ENCODE peak calls at places on chromosomes 16 and 17, in four cellular contexts. V is K562, X is hepatocyte, Z is astrocyte of the cerebellum. N is an unnamed sample.

GRCh38 chr16:60001523-60001922 is 1267.4 kb upstream of the GOT2 start:
- DNase-seq in Z (no peak), V (no peak), X (no peak), N (no peak)

GRCh38 chr17:5758651-5759050 is 174.3 kb upstream of the NLRP1 start:
- DNase-seq in X (no peak), V (peak), Z (no peak), N (no peak)

GRCh38 chr16:85306071-85306792 is 194.0 kb upstream of the CIBAR2 start:
- DNase-seq in Z (no peak), V (peak), X (peak), N (peak)

GRCh38 chr16:66167564-66168291 is 198.8 kb upstream of the CDH5 start:
- DNase-seq in V (no peak), X (peak), Z (no peak), N (no peak)

GRCh38 chr17:81918762-81919545 is 978 bp upstream of the SIRT7 start:
- DNase-seq in Z (no peak), X (no peak), V (no peak), N (no peak)

GRCh38 chr17:29115906-29116651 is 64.1 kb downstream of the MYO18A start:
- DNase-seq in V (peak), Z (no peak), X (peak), N (peak)

GRCh38 chr16:86378128-86378527 is 132.2 kb upstream of the FOXF1 start:
- DNase-seq in Z (no peak), X (no peak), V (no peak), N (no peak)

GRCh38 chr17:4771519-4772234 is at the start of gene TM4SF5:
- DNase-seq in Z (no peak), V (no peak), X (peak), N (no peak)

GRCh38 chr16:2013527-2013926 is 3.9 kb upstream of the ZNF598 start:
- DNase-seq in X (no peak), V (no peak), Z (no peak), N (no peak)

GRCh38 chr16:80285089-80285488 is 255.7 kb upstream of the DYNLRB2 start:
- DNase-seq in V (no peak), Z (no peak), X (peak), N (no peak)

GRCh38 chr17:20256144-20256543 is 211.2 kb downstream of the LGALS9B start:
- DNase-seq in Z (no peak), V (no peak), X (no peak), N (no peak)

GRCh38 chr17:56819431-56820145 is 14.1 kb downstream of the C17orf67 start:
- DNase-seq in V (peak), Z (peak), X (peak), N (peak)

GRCh38 chr17:48444531-48445247 is 14.7 kb upstream of the SKAP1 start:
- DNase-seq in Z (no peak), X (no peak), V (no peak), N (no peak)

GRCh38 chr17:39264119-39264518 is 38.4 kb upstream of the STAC2 start:
- DNase-seq in V (no peak), Z (no peak), X (no peak), N (no peak)

GRCh38 chr17:78708510-78708973 is 73.5 kb downstream of the CYTH1 start:
- DNase-seq in V (peak), Z (peak), X (peak), N (peak)

GRCh38 chr16:12255473-12255872 is 278.9 kb downstream of the SNX29 start:
- DNase-seq in Z (no peak), X (no peak), V (no peak), N (no peak)

GRCh38 chr16:31706925-31707324 is 166.7 kb upstream of the ZNF267 start:
- DNase-seq in V (no peak), X (no peak), Z (no peak), N (no peak)

GRCh38 chr16:77660311-77660710 is 62.0 kb upstream of the NUDT7 start:
- DNase-seq in V (peak), X (peak), Z (peak), N (no peak)

GRCh38 chr17:42381898-42382297 is 6.3 kb downstream of the STAT3 start:
- DNase-seq in V (no peak), X (no peak), Z (no peak), N (no peak)

GRCh38 chr17:81309140-81309858 is 14.2 kb upstream of the SLC38A10 start:
- DNase-seq in X (peak), Z (peak), V (peak), N (peak)

GRCh38 chr17:65896889-65897288 is 295.0 kb downstream of the CEP112 start:
- DNase-seq in X (no peak), Z (no peak), V (no peak), N (no peak)

GRCh38 chr17:66625321-66625767 is 209.6 kb upstream of the CACNG5 start:
- DNase-seq in V (no peak), Z (no peak), X (peak), N (no peak)

GRCh38 chr17:12547829-12548228 is 117.9 kb upstream of the MYOCD start:
- DNase-seq in Z (no peak), V (no peak), X (no peak), N (no peak)

GRCh38 chr16:27515874-27516353 is 33.8 kb downstream of the GTF3C1 start:
- DNase-seq in X (peak), Z (no peak), V (peak), N (peak)

GRCh38 chr17:5121186-5121841 is 5.5 kb downstream of the USP6 start:
- DNase-seq in X (no peak), V (no peak), Z (no peak), N (no peak)

GRCh38 chr17:49985310-49985990 is 9.6 kb downstream of the DLX3 start:
- DNase-seq in V (no peak), Z (no peak), X (no peak), N (no peak)

GRCh38 chr17:73498176-73498575 is 146.1 kb downstream of the SDK2 start:
- DNase-seq in Z (no peak), X (no peak), V (no peak), N (no peak)

GRCh38 chr17:40903129-40903847 is 18.2 kb upstream of the KRT20 start:
- DNase-seq in X (peak), Z (no peak), V (peak), N (no peak)

GRCh38 chr17:37527249-37527851 is 37.7 kb downstream of the DUSP14 start:
- DNase-seq in V (peak), X (peak), Z (peak), N (no peak)

GRCh38 chr17:83029571-83029970 is 49.8 kb upstream of the METRNL start:
- DNase-seq in V (no peak), Z (no peak), X (no peak), N (no peak)

GRCh38 chr16:55643161-55643970 is 12.4 kb upstream of the SLC6A2 start:
- DNase-seq in X (no peak), V (no peak), Z (no peak), N (no peak)
- TF ChIP-seq CTCF in X (no peak), V (peak), Z (no peak), N (no peak)

GRCh38 chr17:61467416-61468262 is 15.4 kb downstream of the TBX4 start:
- DNase-seq in X (no peak), V (peak), Z (no peak), N (peak)

GRCh38 chr17:61469474-61469873 is 17.3 kb downstream of the TBX4 start:
- DNase-seq in Z (no peak), V (no peak), X (no peak), N (no peak)

GRCh38 chr17:61468263-61468907 is 16.2 kb downstream of the TBX4 start:
- DNase-seq in X (no peak), Z (no peak), V (no peak), N (no peak)

GRCh38 chr17:61469949-61470348 is 17.7 kb downstream of the TBX4 start:
- DNase-seq in V (no peak), Z (no peak), X (no peak), N (no peak)

GRCh38 chr17:61470530-61471136 is 18.4 kb downstream of the TBX4 start:
- DNase-seq in V (no peak), X (peak), Z (no peak), N (no peak)
- TF ChIP-seq CTCF in V (no peak), X (no peak), Z (no peak), N (no peak)

GRCh38 chr17:75876190-75876937 is 2.0 kb downstream of the TRIM47 start:
- DNase-seq in Z (no peak), V (no peak), X (peak), N (peak)
- TF ChIP-seq CTCF in Z (peak), V (no peak), X (peak), N (no peak)

DNA sequence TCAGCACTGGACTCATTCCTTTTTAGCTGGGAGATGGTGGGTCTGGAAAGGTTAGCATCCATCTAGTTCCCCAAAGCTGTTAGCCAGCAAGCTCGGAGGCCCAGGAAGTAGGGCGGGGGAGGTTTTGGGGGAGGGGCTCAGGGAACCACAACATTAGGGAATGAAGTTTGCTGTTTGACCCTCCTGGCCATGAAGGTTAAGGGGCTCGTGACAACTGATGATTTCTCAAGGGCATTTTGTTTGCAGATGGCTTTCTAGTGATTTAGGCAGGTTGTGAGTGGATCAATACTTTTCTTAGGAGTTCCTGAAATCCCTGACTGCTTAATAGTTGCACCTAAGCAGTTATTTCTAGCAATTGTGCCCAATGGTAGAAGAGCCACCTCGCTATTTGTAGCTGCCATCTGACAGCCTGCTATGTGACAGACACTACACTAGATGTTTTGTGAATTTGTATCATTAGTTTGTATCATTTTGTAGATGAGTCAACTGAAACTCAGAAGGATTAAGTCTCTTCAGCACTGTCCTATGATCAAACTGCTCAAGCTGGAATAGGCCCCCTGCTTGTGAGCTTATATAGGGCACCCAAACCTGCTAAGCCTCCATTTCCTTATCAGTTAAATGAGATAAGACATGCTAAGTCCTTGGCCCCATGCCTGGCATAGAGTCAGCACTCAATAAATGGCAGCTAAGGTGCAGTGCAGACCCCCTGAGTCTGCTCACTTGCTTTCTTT is 146.4 kb downstream of the IRX3 start:
- DNase-seq in X (peak), V (no peak), Z (no peak), N (no peak)
- TF ChIP-seq CTCF in X (no peak), V (no peak), Z (no peak), N (no peak)

DNA sequence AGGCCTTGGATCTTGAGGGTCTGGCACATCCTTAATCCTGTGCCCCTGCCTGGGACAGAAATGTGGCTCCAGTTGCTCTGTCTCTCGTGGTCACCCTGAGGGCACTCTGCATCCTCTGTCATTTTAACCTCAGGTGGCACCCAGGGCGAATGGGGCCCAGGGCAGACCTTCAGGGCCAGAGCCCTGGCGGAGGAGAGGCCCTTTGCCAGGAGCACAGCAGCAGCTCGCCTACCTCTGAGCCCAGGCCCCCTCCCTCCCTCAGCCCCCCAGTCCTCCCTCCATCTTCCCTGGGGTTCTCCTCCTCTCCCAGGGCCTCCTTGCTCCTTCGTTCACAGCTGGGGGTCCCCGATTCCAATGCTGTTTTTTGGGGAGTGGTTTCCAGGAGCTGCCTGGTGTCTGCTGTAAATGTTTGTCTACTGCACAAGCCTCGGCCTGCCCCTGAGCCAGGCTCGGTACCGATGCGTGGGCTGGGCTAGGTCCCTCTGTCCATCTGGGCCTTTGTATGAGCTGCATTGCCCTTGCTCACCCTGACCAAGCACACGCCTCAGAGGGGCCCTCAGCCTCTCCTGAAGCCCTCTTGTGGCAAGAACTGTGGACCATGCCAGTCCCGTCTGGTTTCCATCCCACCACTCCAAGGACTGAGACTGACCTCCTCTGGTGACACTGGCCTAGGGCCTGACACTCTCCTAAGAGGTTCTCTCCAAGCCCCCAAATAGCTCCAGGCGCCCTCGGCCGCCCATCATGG is 4.0 kb upstream of the ADGRG3 start:
- DNase-seq in V (no peak), X (no peak), Z (no peak), N (no peak)
- TF ChIP-seq CTCF in V (peak), X (no peak), Z (no peak), N (no peak)

DNA sequence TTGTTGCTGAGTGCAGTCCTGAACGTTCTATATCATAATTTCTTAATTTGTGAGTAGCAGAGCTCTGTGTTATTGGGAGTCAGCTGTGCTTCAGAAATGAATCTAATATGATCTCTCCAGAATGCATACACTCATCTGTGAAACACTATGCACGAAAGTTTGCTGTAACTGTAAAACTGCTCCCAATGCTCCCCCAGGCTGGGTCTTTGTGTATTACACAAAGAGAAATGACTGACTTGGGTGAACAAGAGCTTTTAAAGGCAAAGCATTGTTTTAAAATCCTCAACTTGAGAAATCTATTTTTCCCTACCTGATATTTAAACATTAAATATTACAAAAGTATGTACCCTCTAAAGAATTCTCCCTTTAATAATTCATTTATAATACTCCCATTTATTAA is 636.7 kb upstream of the KIF2B start:
- DNase-seq in Z (no peak), V (no peak), X (no peak), N (no peak)
- TF ChIP-seq CTCF in Z (no peak), V (no peak), X (no peak), N (no peak)

GRCh38 chr17:16046966-16047365 is 47.3 kb downstream of the TTC19 start:
- DNase-seq in V (no peak), Z (no peak), X (no peak), N (no peak)
- TF ChIP-seq CTCF in V (no peak), Z (no peak), X (no peak), N (no peak)

GRCh38 chr17:74748529-74749261 is at the start of gene NHERF1:
- DNase-seq in Z (peak), V (peak), X (peak), N (peak)
- TF ChIP-seq CTCF in Z (peak), V (peak), X (peak), N (peak)

N was measured in nephron progenitor cell.